ENCODE peak calls at places on chromosomes 2 and 18, in nine cellular contexts. Y is RPMI8226; X is SK-N-DZ; G is occipital lobe; N is AML-193; Z is activated CD8-positive, alpha-beta memory T cell treated with anti-CD3 and anti-CD28 coated beads for 48 hours; O is anterior cingulate cortex; C is KBM-7; T is ascending aorta. Q is an unnamed sample.

GRCh38 chr2:68776124-68776523 is 41.5 kb downstream of the ARHGAP25 start:
- DNase-seq in Y (no peak), X (no peak), G (no peak), N (peak; percentile 11), Z (no peak), O (no peak), C (no peak), T (no peak), Q (no peak)

GRCh38 chr2:190425221-190425866 is 17.2 kb downstream of the MFSD6 start:
- DNase-seq in Y (no peak), X (no peak), G (no peak), N (peak; percentile 66), Z (no peak), O (no peak), C (no peak), T (no peak), Q (no peak)

GRCh38 chr2:237627463-237628321 is at the start of gene LRRFIP1:
- DNase-seq in Y (peak; percentile 17), X (no peak), G (no peak), N (no peak), Z (no peak), O (no peak), C (no peak), T (peak; percentile 77), Q (no peak)

GRCh38 chr18:39173022-39173421 is 1607.4 kb upstream of the CELF4 start:
- DNase-seq in Y (no peak), X (no peak), G (no peak), N (no peak), Z (no peak), O (no peak), C (no peak), T (no peak), Q (no peak)

GRCh38 chr18:22309191-22309590 is 108.5 kb downstream of the CTAGE1 start:
- DNase-seq in Y (no peak), X (no peak), G (no peak), N (no peak), Z (no peak), O (no peak), C (no peak), T (no peak), Q (no peak)

GRCh38 chr2:168050377-168050776 is 197.0 kb downstream of the STK39 start:
- DNase-seq in Y (no peak), X (peak; percentile 28), G (no peak), N (no peak), Z (no peak), O (no peak), C (no peak), T (no peak), Q (no peak)

GRCh38 chr2:160794926-160795325 is 301.3 kb upstream of the RBMS1 start:
- DNase-seq in Y (no peak), X (no peak), G (no peak), N (no peak), Z (no peak), O (no peak), C (no peak), T (no peak), Q (no peak)

GRCh38 chr18:57881818-57882413 is 78.8 kb upstream of the ATP8B1 start:
- DNase-seq in Y (peak; percentile 83), X (peak; percentile 77), G (peak; percentile 51), N (peak; percentile 62), Z (peak; percentile 12), O (peak; percentile 42), C (peak; percentile 66), T (peak; percentile 80), Q (peak; percentile 36)

GRCh38 chr2:180258041-180258537 is 251.0 kb upstream of the CWC22 start:
- DNase-seq in Y (no peak), X (no peak), G (no peak), N (no peak), Z (no peak), O (no peak), C (no peak), T (no peak), Q (no peak)

GRCh38 chr2:124286089-124286783 is 261.1 kb downstream of the CNTNAP5 start:
- DNase-seq in Y (no peak), X (no peak), G (no peak), N (no peak), Z (no peak), O (no peak), C (no peak), T (no peak), Q (no peak)

GRCh38 chr2:31694444-31694843 is 113.7 kb upstream of the SRD5A2 start:
- DNase-seq in Y (peak; percentile 13), X (no peak), G (no peak), N (peak; percentile 14), Z (no peak), O (no peak), C (peak; percentile 62), T (no peak), Q (no peak)

GRCh38 chr18:647304-647703 is 10.1 kb upstream of the TYMS start:
- DNase-seq in Y (no peak), X (no peak), G (no peak), N (no peak), Z (no peak), O (no peak), C (no peak), T (no peak), Q (no peak)

GRCh38 chr2:240346015-240346752 is 89.3 kb upstream of the GPC1 start:
- DNase-seq in Y (no peak), X (no peak), G (no peak), N (no peak), Z (no peak), O (no peak), C (no peak), T (no peak), Q (no peak)

GRCh38 chr2:121804997-121805766 is 49.7 kb downstream of the TSN start:
- DNase-seq in Y (no peak), X (no peak), G (no peak), N (no peak), Z (no peak), O (no peak), C (no peak), T (no peak), Q (no peak)

GRCh38 chr18:78632111-78632541 is 347.5 kb upstream of the SALL3 start:
- DNase-seq in Y (peak; percentile 42), X (no peak), G (no peak), N (no peak), Z (no peak), O (no peak), C (no peak), T (no peak), Q (no peak)

GRCh38 chr18:37741012-37741586 is 175.5 kb upstream of the CELF4 start:
- DNase-seq in Y (no peak), X (no peak), G (no peak), N (no peak), Z (no peak), O (no peak), C (no peak), T (no peak), Q (no peak)

GRCh38 chr2:122136071-122136470 is 380.6 kb downstream of the TSN start:
- DNase-seq in Y (peak; percentile 29), X (peak; percentile 18), G (no peak), N (no peak), Z (no peak), O (no peak), C (peak; percentile 66), T (no peak), Q (peak; percentile 4)

GRCh38 chr18:78986018-78986481 is 6.4 kb downstream of the SALL3 start:
- DNase-seq in Y (peak; percentile 47), X (peak; percentile 53), G (no peak), N (no peak), Z (no peak), O (no peak), C (peak; percentile 48), T (no peak), Q (no peak)

GRCh38 chr2:235366847-235367246 is 127.0 kb upstream of the AGAP1 start:
- DNase-seq in Y (no peak), X (no peak), G (no peak), N (no peak), Z (no peak), O (no peak), C (no peak), T (no peak), Q (no peak)

GRCh38 chr2:241797441-241798080 is 11.4 kb upstream of the NEU4 start:
- DNase-seq in Y (peak; percentile 51), X (no peak), G (no peak), N (no peak), Z (no peak), O (no peak), C (no peak), T (peak; percentile 57), Q (no peak)

GRCh38 chr18:10927290-10927979 is 221.9 kb downstream of the PIEZO2 start:
- DNase-seq in Y (no peak), X (no peak), G (no peak), N (no peak), Z (no peak), O (no peak), C (no peak), T (no peak), Q (no peak)

GRCh38 chr2:12555012-12555645 is 161.6 kb upstream of the TRIB2 start:
- DNase-seq in Y (no peak), X (peak; percentile 10), G (no peak), N (no peak), Z (no peak), O (no peak), C (no peak), T (no peak), Q (no peak)

GRCh38 chr2:23777857-23778256 is 149.1 kb downstream of the ATAD2B start:
- DNase-seq in Y (no peak), X (no peak), G (no peak), N (no peak), Z (no peak), O (no peak), C (no peak), T (no peak), Q (no peak)

GRCh38 chr2:43086451-43087221 is 139.8 kb downstream of the ZFP36L2 start:
- DNase-seq in Y (no peak), X (no peak), G (no peak), N (no peak), Z (no peak), O (no peak), C (no peak), T (peak; percentile 96), Q (no peak)

GRCh38 chr2:174247474-174248186 is 702 bp downstream of the OLA1 start:
- DNase-seq in Y (peak; percentile 32), X (no peak), G (peak; percentile 12), N (no peak), Z (no peak), O (peak; percentile 37), C (peak; percentile 47), T (no peak), Q (no peak)

GRCh38 chr2:241852116-241852980 is 6.3 kb downstream of the PDCD1 start:
- DNase-seq in Y (no peak), X (no peak), G (no peak), N (no peak), Z (no peak), O (no peak), C (no peak), T (peak; percentile 58), Q (no peak)

GRCh38 chr2:25453199-25453903 is 111.6 kb upstream of the DNMT3A start:
- DNase-seq in Y (no peak), X (no peak), G (no peak), N (no peak), Z (no peak), O (no peak), C (no peak), T (no peak), Q (no peak)

GRCh38 chr2:223725494-223725893 is 111.9 kb downstream of the AP1S3 start:
- DNase-seq in Y (no peak), X (no peak), G (peak; percentile 79), N (no peak), Z (no peak), O (peak; percentile 79), C (peak; percentile 7), T (peak; percentile 93), Q (no peak)

GRCh38 chr18:8856769-8857393 is 151.5 kb downstream of the MTCL1 start:
- DNase-seq in Y (no peak), X (no peak), G (no peak), N (no peak), Z (no peak), O (no peak), C (no peak), T (no peak), Q (no peak)

GRCh38 chr2:108324531-108325256 is 36.0 kb downstream of the SULT1C2 start:
- DNase-seq in Y (no peak), X (no peak), G (no peak), N (no peak), Z (no peak), O (no peak), C (no peak), T (no peak), Q (no peak)

GRCh38 chr2:235937092-235937491 is 231.1 kb downstream of the GBX2 start:
- DNase-seq in Y (no peak), X (no peak), G (no peak), N (no peak), Z (no peak), O (no peak), C (no peak), T (no peak), Q (no peak)